ENCODE peak calls at places on chromosomes 1 and 21, in four cellular contexts. V is hepatocyte, B is endothelial cell, S is GM10248. N is an unnamed sample.

GRCh38 chr1:211703812-211704566 is 28.6 kb upstream of the NEK2 start:
- DNase-seq in B (no peak), V (no peak), S (no peak), N (no peak)

GRCh38 chr21:27477321-27477720 is 510.4 kb upstream of the ADAMTS5 start:
- DNase-seq in S (no peak), V (no peak), B (no peak), N (peak)

GRCh38 chr1:156927215-156928042 is 7.0 kb downstream of the LRRC71 start:
- DNase-seq in S (peak), B (peak), V (peak), N (peak)

GRCh38 chr1:206929509-206929908 is 7.8 kb upstream of the FCMR start:
- DNase-seq in S (no peak), V (no peak), B (no peak), N (no peak)

GRCh38 chr1:226549937-226550670 is 1.5 kb downstream of the STUM start:
- DNase-seq in S (peak), V (peak), B (peak), N (no peak)

GRCh38 chr1:202585591-202585934 is 124.7 kb downstream of the SYT2 start:
- DNase-seq in S (no peak), V (no peak), B (no peak), N (peak)

GRCh38 chr1:234315091-234315541 is 58.1 kb upstream of the COA6 start:
- DNase-seq in B (no peak), S (no peak), V (no peak), N (peak)

GRCh38 chr21:25370311-25370744 is 237.0 kb downstream of the MRPL39 start:
- DNase-seq in S (no peak), B (no peak), V (peak), N (peak)

GRCh38 chr1:219639843-219640606 is 27.1 kb upstream of the ZC3H11B start:
- DNase-seq in S (no peak), B (no peak), V (no peak), N (no peak)

GRCh38 chr21:34807881-34808568 is 139.2 kb downstream of the CLIC6 start:
- DNase-seq in V (peak), B (no peak), S (peak), N (peak)

GRCh38 chr1:22127248-22127647 is 15.6 kb downstream of the WNT4 start:
- DNase-seq in V (no peak), S (no peak), B (no peak), N (no peak)

GRCh38 chr1:111878649-111879048 is 110.8 kb downstream of the KCND3 start:
- DNase-seq in S (no peak), V (no peak), B (no peak), N (no peak)

GRCh38 chr1:44947060-44947773 is 39.2 kb downstream of the EIF2B3 start:
- DNase-seq in V (peak), B (no peak), S (no peak), N (peak)

GRCh38 chr1:12251442-12251841 is 21.6 kb downstream of the VPS13D start:
- DNase-seq in V (no peak), S (no peak), B (no peak), N (peak)

GRCh38 chr1:24893431-24893830 is 36.6 kb downstream of the RUNX3 start:
- DNase-seq in B (no peak), V (peak), S (no peak), N (no peak)

GRCh38 chr1:203295796-203296195 is 9.5 kb upstream of the BTG2 start:
- DNase-seq in V (no peak), B (no peak), S (no peak), N (no peak)

GRCh38 chr1:212975607-212975918 is 25.2 kb downstream of the VASH2 start:
- DNase-seq in V (no peak), B (no peak), S (no peak), N (peak)

GRCh38 chr1:58620259-58620658 is 43.2 kb upstream of the TACSTD2 start:
- DNase-seq in B (no peak), V (peak), S (no peak), N (no peak)

GRCh38 chr1:21783679-21784603 is 992 bp upstream of the USP48 start:
- DNase-seq in V (peak), B (peak), S (peak), N (peak)

GRCh38 chr1:225899044-225899925 is 10.3 kb upstream of the LEFTY1 start:
- DNase-seq in B (no peak), V (no peak), S (no peak), N (no peak)

GRCh38 chr1:185837711-185838110 is 103.5 kb downstream of the HMCN1 start:
- DNase-seq in S (no peak), V (no peak), B (no peak), N (peak)

GRCh38 chr1:87787551-87787950 is 458.9 kb downstream of the LMO4 start:
- DNase-seq in S (no peak), V (peak), B (no peak), N (peak)

GRCh38 chr1:116909511-116910378 is at the start of gene PTGFRN:
- DNase-seq in B (peak), S (peak), V (peak), N (peak)

GRCh38 chr1:185419718-185420117 is 102.7 kb upstream of the IVNS1ABP start:
- DNase-seq in V (no peak), B (no peak), S (no peak), N (peak)

GRCh38 chr21:26572668-26573381 is at the start of gene CYYR1:
- DNase-seq in S (no peak), B (peak), V (peak), N (peak)

GRCh38 chr1:85199667-85200366 is 999 bp downstream of the SYDE2 start:
- DNase-seq in B (no peak), V (no peak), S (no peak), N (no peak)

GRCh38 chr1:89271616-89272015 is 1.0 kb downstream of the GBP5 start:
- DNase-seq in V (no peak), S (no peak), B (no peak), N (peak)

GRCh38 chr1:19477284-19478240 is 7.8 kb downstream of the CAPZB start:
- DNase-seq in S (peak), B (no peak), V (no peak), N (no peak)

DNA sequence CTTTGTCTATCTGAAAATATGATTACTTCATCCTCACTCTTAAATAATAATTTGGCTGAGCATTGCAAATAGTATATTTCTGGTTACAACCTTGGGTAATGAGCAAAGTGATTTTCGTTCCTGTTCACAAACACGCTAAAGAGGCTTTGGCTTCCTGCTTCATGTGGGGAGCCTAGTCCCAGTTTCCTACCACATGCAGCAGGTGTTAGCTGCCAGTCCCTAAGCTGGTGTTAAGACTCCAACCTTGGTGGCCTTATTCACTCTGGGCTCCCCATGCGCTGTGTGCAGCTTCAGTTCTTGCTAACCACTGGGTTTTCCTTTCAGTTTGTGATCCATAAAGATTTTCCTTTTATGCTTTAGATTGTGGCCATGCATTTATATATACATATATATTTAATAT is 56.7 kb upstream of the BARHL2 start:
- DNase-seq in B (no peak), V (no peak), S (no peak), N (no peak)
- TF ChIP-seq CTCF in B (no peak), V (no peak), S (no peak), N (no peak)

DNA sequence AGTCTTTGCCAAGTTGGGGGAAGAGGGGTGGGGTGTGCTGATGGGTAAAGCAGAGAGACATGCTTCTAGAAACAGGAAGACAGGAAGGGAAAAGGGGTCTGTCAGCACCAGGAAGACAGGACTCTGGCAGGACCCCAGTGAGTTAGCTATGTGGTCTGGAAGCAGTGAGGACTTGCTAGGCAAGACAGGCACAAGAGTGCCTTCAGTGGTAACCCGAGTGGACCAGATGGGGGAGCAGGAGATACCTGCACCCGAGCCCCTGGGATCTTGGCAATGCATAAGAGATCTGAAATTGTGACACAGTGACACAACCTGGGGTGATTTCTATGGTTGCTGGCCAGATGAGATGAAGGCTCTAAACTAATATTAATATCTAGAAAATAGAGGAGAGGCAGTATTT is 7.0 kb downstream of the TLR5 start:
- DNase-seq in S (no peak), B (no peak), V (no peak), N (no peak)
- TF ChIP-seq CTCF in S (no peak), B (no peak), V (no peak), N (no peak)

DNA sequence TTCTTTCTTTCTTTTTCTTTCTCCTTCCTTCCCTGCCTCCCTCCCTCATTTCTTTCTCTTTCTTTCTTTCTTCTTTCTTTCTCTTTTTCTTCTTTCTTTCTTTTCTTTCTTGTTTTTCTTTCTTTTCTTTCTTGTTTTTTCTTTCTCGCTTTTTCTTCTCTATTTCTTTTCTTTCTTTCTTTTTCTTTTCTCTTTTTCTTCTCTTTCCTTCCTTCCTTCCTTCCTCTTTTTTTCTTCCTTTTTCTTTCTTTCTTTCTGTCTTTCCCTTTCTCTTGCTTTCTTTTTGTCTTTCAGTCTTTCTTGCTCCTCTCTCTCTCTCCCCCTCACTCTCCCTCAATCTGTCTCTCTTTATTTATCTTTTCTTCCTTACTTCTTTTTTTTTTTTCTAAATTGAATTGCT is 472.0 kb upstream of the CHRM3 start:
- DNase-seq in S (no peak), B (no peak), V (no peak), N (no peak)
- TF ChIP-seq CTCF in S (no peak), B (no peak), V (no peak), N (no peak)

GRCh38 chr1:26584022-26584485 is 54.5 kb downstream of the RPS6KA1 start:
- DNase-seq in B (no peak), S (no peak), V (no peak), N (no peak)
- TF ChIP-seq CTCF in B (no peak), S (peak), V (no peak), N (no peak)

GRCh38 chr1:67367370-67368345 is 60.0 kb downstream of the IL12RB2 start:
- DNase-seq in V (peak), S (no peak), B (no peak), N (no peak)
- TF ChIP-seq CTCF in V (peak), S (no peak), B (no peak), N (no peak)

GRCh38 chr1:180204231-180204630 is 25.8 kb upstream of the LHX4 start:
- DNase-seq in V (no peak), S (no peak), B (no peak), N (no peak)
- TF ChIP-seq CTCF in V (no peak), S (no peak), B (no peak), N (no peak)

GRCh38 chr1:232211149-232211548 is 418.8 kb downstream of the SIPA1L2 start:
- DNase-seq in B (peak), V (no peak), S (no peak), N (no peak)
- TF ChIP-seq CTCF in B (peak), V (no peak), S (no peak), N (no peak)

N was measured in AG10803.